ENCODE peak calls at places on chromosomes 16 and 17, in five cellular contexts. K, X, T, V and I are unnamed samples.

GRCh38 chr17:44967907-44968224 is 237 bp downstream of the C1QL1 start:
- ATAC-seq in K (no peak), X (no peak), T (no peak), V (peak), I (no peak)

GRCh38 chr16:69078073-69078472 is 27.4 kb upstream of the HAS3 start:
- ATAC-seq in K (no peak), X (no peak), T (no peak), V (no peak), I (no peak)

GRCh38 chr17:65885484-65885883 is 306.4 kb downstream of the CEP112 start:
- ATAC-seq in K (no peak), X (no peak), T (no peak), V (no peak), I (no peak)

GRCh38 chr16:48632137-48632774 is 22.3 kb upstream of the N4BP1 start:
- ATAC-seq in K (peak), X (no peak), T (no peak), V (no peak), I (no peak)

GRCh38 chr16:51237207-51237606 is 86.1 kb upstream of the SALL1 start:
- ATAC-seq in K (no peak), X (no peak), T (no peak), V (no peak), I (no peak)

GRCh38 chr17:78716814-78717393 is 65.2 kb downstream of the CYTH1 start:
- ATAC-seq in K (peak), X (peak), T (no peak), V (peak), I (peak)

GRCh38 chr16:59878999-59879398 is 1144.9 kb upstream of the GOT2 start:
- ATAC-seq in K (no peak), X (no peak), T (no peak), V (no peak), I (no peak)

GRCh38 chr16:21703589-21704174 is 39.9 kb downstream of the OTOA start:
- ATAC-seq in K (no peak), X (no peak), T (no peak), V (no peak), I (peak)

GRCh38 chr17:76199466-76199865 is 40.8 kb downstream of the RNF157 start:
- ATAC-seq in K (no peak), X (no peak), T (peak), V (peak), I (peak)

GRCh38 chr16:8776193-8776592 is 21.2 kb downstream of the TMEM186 start:
- ATAC-seq in K (no peak), X (no peak), T (no peak), V (no peak), I (no peak)

GRCh38 chr17:385836-386144 is 33.2 kb upstream of the RPH3AL start:
- ATAC-seq in K (no peak), X (no peak), T (peak), V (no peak), I (no peak)